ENCODE peak calls at places on chromosomes 2 and 18, in seven cellular contexts. W, R, E, X, G, K and Q are unnamed samples.

GRCh38 chr2:57890462-57890861 is 156.1 kb upstream of the VRK2 start:
- DNase-seq in R (no peak), K (peak), G (no peak), W (no peak), E (no peak), X (no peak), Q (no peak)

GRCh38 chr2:238113611-238114010 is 13.5 kb downstream of the ESPNL start:
- DNase-seq in K (no peak), X (no peak), G (no peak), E (no peak), R (no peak), W (no peak), Q (no peak)

GRCh38 chr2:197852127-197852526 is 47.7 kb downstream of the PLCL1 start:
- DNase-seq in K (no peak), W (no peak), X (no peak), E (no peak), R (no peak), G (no peak), Q (no peak)

GRCh38 chr2:8636041-8636491 is 45.8 kb upstream of the ID2 start:
- DNase-seq in G (no peak), E (peak), R (no peak), W (no peak), K (no peak), X (no peak), Q (no peak)

GRCh38 chr2:101754613-101755012 is 57.1 kb downstream of the MAP4K4 start:
- DNase-seq in K (peak), R (no peak), W (no peak), E (no peak), G (no peak), X (no peak), Q (no peak)

GRCh38 chr2:6079405-6079804 is 387.2 kb downstream of the SOX11 start:
- DNase-seq in G (no peak), E (no peak), X (no peak), W (no peak), K (no peak), R (no peak), Q (no peak)

GRCh38 chr2:20661028-20661980 is 5.6 kb upstream of the GDF7 start:
- DNase-seq in E (peak), X (peak), W (peak), G (peak), R (peak), K (peak), Q (peak)

GRCh38 chr2:160753960-160754359 is 260.4 kb upstream of the RBMS1 start:
- DNase-seq in K (no peak), X (no peak), E (no peak), R (no peak), W (no peak), G (no peak), Q (no peak)

GRCh38 chr18:79531386-79531785 is 135.7 kb downstream of the NFATC1 start:
- DNase-seq in R (no peak), W (no peak), G (no peak), E (no peak), K (no peak), X (peak), Q (no peak)

GRCh38 chr2:37819228-37819627 is 105.9 kb upstream of the RMDN2 start:
- DNase-seq in R (no peak), W (no peak), X (no peak), G (no peak), E (no peak), K (peak), Q (peak)

GRCh38 chr2:241132549-241133435 is 16.5 kb downstream of the PASK start:
- DNase-seq in W (no peak), X (no peak), R (no peak), K (no peak), G (no peak), E (no peak), Q (no peak)

GRCh38 chr2:212282596-212283330 is 255.8 kb downstream of the ERBB4 start:
- DNase-seq in X (no peak), E (no peak), R (no peak), G (no peak), K (peak), W (no peak), Q (no peak)

GRCh38 chr2:226474131-226474530 is 325.5 kb downstream of the IRS1 start:
- DNase-seq in W (no peak), R (no peak), X (no peak), K (no peak), E (no peak), G (no peak), Q (no peak)

GRCh38 chr2:49950635-49951034 is 796.3 kb upstream of the FSHR start:
- DNase-seq in R (no peak), G (no peak), E (no peak), K (no peak), W (no peak), X (no peak), Q (no peak)

GRCh38 chr18:24928479-24928878 is 423.5 kb downstream of the ZNF521 start:
- DNase-seq in X (no peak), W (peak), G (no peak), K (no peak), E (no peak), R (no peak), Q (no peak)

GRCh38 chr2:119197125-119197403 is 26.6 kb upstream of the STEAP3 start:
- DNase-seq in K (no peak), R (no peak), X (no peak), G (no peak), W (no peak), E (no peak), Q (no peak)

GRCh38 chr2:218343591-218343990 is 13.1 kb upstream of the CATIP start:
- DNase-seq in X (no peak), K (peak), E (no peak), G (no peak), W (no peak), R (no peak), Q (no peak)

GRCh38 chr2:203636896-203637818 is 69.3 kb upstream of the CD28 start:
- DNase-seq in G (no peak), W (no peak), E (no peak), R (peak), X (peak), K (peak), Q (no peak)

GRCh38 chr2:239586651-239587310 is 186.0 kb upstream of the HDAC4 start:
- DNase-seq in E (no peak), K (no peak), G (no peak), X (no peak), R (no peak), W (no peak), Q (no peak)

GRCh38 chr2:56102866-56103265 is 80.9 kb upstream of the CCDC85A start:
- DNase-seq in W (no peak), G (no peak), R (no peak), K (peak), E (no peak), X (no peak), Q (no peak)

GRCh38 chr18:58103339-58103930 is 59.4 kb downstream of the NEDD4L start:
- DNase-seq in X (no peak), R (no peak), E (no peak), K (no peak), G (no peak), W (no peak), Q (no peak)

GRCh38 chr2:241368643-241369042 is 12.6 kb downstream of the FARP2 start:
- DNase-seq in K (no peak), X (no peak), G (no peak), W (no peak), R (no peak), E (no peak), Q (no peak)

GRCh38 chr2:77105008-77105407 is 417.2 kb downstream of the LRRTM4 start:
- DNase-seq in G (no peak), K (no peak), W (no peak), E (no peak), R (no peak), X (no peak), Q (no peak)

GRCh38 chr2:109129356-109129920 is 433 bp downstream of the SH3RF3 start:
- DNase-seq in K (peak), X (no peak), W (no peak), R (peak), E (peak), G (peak), Q (no peak)

GRCh38 chr2:27350106-27350693 is 6.4 kb downstream of the GTF3C2 start:
- DNase-seq in K (no peak), E (no peak), G (no peak), R (no peak), W (no peak), X (no peak), Q (no peak)

GRCh38 chr18:48942554-48943261 is 8.1 kb downstream of the SMAD7 start:
- DNase-seq in K (peak), W (no peak), R (peak), E (peak), G (no peak), X (no peak), Q (no peak)

GRCh38 chr2:43090317-43090716 is 136.1 kb downstream of the ZFP36L2 start:
- DNase-seq in X (no peak), K (no peak), W (no peak), E (no peak), G (no peak), R (no peak), Q (no peak)

GRCh38 chr2:10003206-10004125 is 39.9 kb upstream of the KLF11 start:
- DNase-seq in E (no peak), K (no peak), X (no peak), W (no peak), R (no peak), G (no peak), Q (no peak)

GRCh38 chr2:58731488-58731869 is 490.4 kb upstream of the FANCL start:
- DNase-seq in G (no peak), X (no peak), K (no peak), E (no peak), W (no peak), R (peak), Q (no peak)

DNA sequence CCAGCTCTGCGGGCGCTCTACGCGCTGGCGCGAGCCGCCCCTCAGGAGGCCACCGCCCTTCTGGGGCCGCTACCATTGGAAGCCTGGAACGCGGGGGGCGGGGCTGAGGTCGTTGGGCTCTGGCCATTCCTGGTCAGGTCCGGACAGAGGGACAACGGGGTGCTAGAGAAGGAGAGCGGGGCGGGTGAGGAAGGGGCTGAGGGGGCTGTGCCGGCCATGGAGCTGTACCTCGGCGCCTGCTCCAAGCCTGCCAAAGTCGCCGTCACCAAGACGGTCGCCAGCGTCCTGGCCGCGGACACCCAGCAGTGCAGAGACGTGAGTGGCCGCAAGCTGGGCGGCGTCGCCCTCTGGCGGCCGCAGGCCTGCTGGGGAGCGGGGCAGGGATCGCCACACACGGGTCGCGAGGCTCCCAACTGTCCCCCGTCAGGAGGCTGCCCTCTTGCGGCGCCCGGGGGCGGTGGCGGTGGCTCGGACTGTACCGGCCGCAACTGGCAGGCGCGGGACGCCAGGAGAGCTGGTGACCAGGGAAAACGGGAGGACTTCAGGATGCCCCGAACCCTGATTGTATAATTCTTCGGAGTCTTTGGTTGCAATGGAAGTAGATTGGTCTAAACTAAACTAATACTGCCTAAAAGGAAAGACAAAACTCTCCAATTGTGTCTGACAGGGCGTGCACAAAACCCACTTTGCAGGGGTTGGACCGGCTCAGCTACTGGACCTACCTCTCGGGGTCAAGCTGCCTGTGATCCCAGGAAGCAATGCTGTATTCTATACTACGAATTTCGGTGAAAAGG is at the start of gene FSIP2:
- DNase-seq in R (peak), G (peak), X (peak), E (peak), W (no peak), K (peak), Q (no peak)
- H3K4me3 ChIP-seq in R (peak), G (peak), X (no peak), E (peak), W (no peak), K (peak), Q (peak)

GRCh38 chr2:29528891-29529520 is 392.4 kb downstream of the ALK start:
- DNase-seq in G (peak), K (peak), E (peak), X (peak), R (no peak), W (no peak), Q (peak)

GRCh38 chr2:29532451-29532850 is 388.9 kb downstream of the ALK start:
- DNase-seq in W (no peak), X (no peak), R (no peak), K (no peak), G (no peak), E (no peak), Q (no peak)

GRCh38 chr2:29531626-29532025 is 389.8 kb downstream of the ALK start:
- DNase-seq in X (no peak), W (no peak), K (no peak), G (no peak), E (no peak), R (no peak), Q (no peak)

GRCh38 chr2:29528371-29528770 is 393.0 kb downstream of the ALK start:
- DNase-seq in G (no peak), R (no peak), W (no peak), K (no peak), X (no peak), E (no peak), Q (no peak)

DNA sequence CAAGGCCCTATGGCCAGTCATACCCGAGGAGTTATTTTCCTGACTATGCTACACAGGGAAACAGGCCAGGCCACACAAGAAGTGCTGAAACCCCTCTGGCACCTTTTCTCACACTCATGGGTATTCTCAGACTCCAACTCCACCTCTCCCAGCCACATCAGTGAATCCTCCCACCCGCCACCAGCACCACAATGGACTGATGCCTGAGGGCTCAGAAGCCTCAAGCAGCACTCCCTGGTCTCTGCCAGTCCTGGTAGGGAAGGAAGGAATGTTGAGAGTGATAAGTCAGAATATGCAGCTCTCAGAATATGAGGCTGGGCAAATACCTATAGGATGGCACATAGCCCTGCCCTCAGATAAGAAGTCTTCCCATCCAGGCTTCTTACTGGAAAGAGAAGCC is 391.1 kb downstream of the ALK start:
- DNase-seq in W (no peak), G (no peak), R (no peak), E (no peak), X (no peak), K (peak), Q (no peak)
- TF ChIP-seq CTCF in W (no peak), G (no peak), R (no peak), E (no peak), X (no peak), K (no peak), Q (no peak)

GRCh38 chr2:84375020-84375419 is 84.1 kb downstream of the SUCLG1 start:
- DNase-seq in X (no peak), E (no peak), K (no peak), W (no peak), G (no peak), R (no peak), Q (no peak)
- H3K4me3 ChIP-seq in X (no peak), E (no peak), K (no peak), W (no peak), G (no peak), R (no peak), Q (no peak)

DNA sequence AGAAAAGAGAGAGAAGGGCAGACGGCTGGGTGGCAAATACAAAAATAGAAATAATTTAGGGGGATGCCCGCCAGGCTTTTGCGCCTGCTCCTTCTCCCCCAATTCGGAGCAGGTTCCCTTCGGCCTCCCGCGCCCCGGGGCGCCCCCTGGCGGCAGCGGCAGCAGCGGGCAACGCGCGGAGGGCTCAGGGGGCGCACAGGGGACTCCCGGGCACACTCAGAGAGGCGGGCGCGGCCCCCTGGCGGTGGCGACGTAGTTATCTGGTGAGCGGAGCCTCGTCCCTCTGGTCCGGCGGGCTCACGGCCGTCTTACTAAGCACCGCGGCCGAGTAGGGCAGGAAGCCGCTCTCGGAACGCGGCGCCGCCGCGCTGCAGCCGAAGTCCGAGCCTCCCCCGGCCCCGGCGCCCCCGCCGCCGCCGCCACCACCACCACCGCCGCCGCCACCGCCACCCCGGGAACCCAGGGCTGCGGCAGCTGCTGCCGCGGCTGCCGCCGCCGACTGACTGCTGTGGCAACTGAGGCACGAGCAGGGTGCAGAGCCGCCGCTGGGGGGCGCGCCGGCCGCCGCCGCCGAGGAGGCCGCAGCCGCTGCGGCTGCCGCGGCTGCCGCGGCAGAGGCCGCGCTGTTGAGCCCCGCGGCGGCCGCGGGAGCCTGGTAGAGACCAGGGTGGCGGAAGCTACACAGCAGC is 3.8 kb downstream of the EVX2 start:
- DNase-seq in R (no peak), E (peak), W (no peak), K (no peak), G (no peak), X (no peak), Q (no peak)
- TF ChIP-seq CTCF in R (peak), E (peak), W (no peak), K (peak), G (peak), X (peak), Q (peak)

GRCh38 chr2:15066138-15066537 is 433.6 kb downstream of the LRATD1 start:
- DNase-seq in W (no peak), X (no peak), E (no peak), G (no peak), K (no peak), R (no peak), Q (no peak)
- H3K4me3 ChIP-seq in W (no peak), X (no peak), E (no peak), G (no peak), K (no peak), R (no peak), Q (no peak)